ENCODE peak calls at places on chromosomes 6 and 20, in six cellular contexts. H, A, T, R, K and F are unnamed samples.

GRCh38 chr6:37916675-37917074 is 97.1 kb downstream of the ZFAND3 start:
- DNase-seq in A (no peak), K (no peak), T (no peak), R (no peak), H (no peak), F (no peak)

GRCh38 chr6:143583542-143584330 is 72.2 kb upstream of the FUCA2 start:
- DNase-seq in T (no peak), R (no peak), H (peak), A (no peak), K (peak), F (no peak)

GRCh38 chr6:123415844-123416468 is 220.8 kb downstream of the TRDN start:
- DNase-seq in R (peak), A (peak), T (peak), H (peak), K (peak), F (peak)

GRCh38 chr6:32692019-32692418 is 25.6 kb upstream of the HLA-DQB1 start:
- DNase-seq in T (peak), R (no peak), K (no peak), H (no peak), A (no peak), F (peak)

GRCh38 chr6:47464052-47464451 is 13.5 kb upstream of the CD2AP start:
- DNase-seq in T (no peak), H (no peak), A (no peak), R (no peak), K (no peak), F (no peak)

GRCh38 chr6:2196079-2196679 is 49.2 kb downstream of the GMDS start:
- DNase-seq in H (peak), A (peak), R (no peak), K (peak), T (peak), F (no peak)

GRCh38 chr20:25437153-25437581 is 29.7 kb downstream of the GINS1 start:
- DNase-seq in K (no peak), R (peak), H (peak), A (no peak), T (peak), F (no peak)

GRCh38 chr6:24858154-24858801 is 59.6 kb upstream of the ARMH2 start:
- DNase-seq in R (no peak), T (no peak), K (peak), H (no peak), A (no peak), F (no peak)

GRCh38 chr20:61299613-61300012 is 47.6 kb downstream of the CDH4 start:
- DNase-seq in H (no peak), R (no peak), T (no peak), A (no peak), K (no peak), F (no peak)

GRCh38 chr6:144297498-144298166 is 12.5 kb downstream of the UTRN start:
- DNase-seq in A (no peak), R (no peak), H (no peak), T (no peak), K (no peak), F (no peak)

GRCh38 chr6:99905209-99906106 is 88.6 kb downstream of the MCHR2 start:
- DNase-seq in H (peak), R (no peak), K (peak), A (peak), T (peak), F (no peak)

GRCh38 chr6:100482698-100483097 is 18.0 kb upstream of the SIM1 start:
- DNase-seq in A (no peak), R (no peak), H (no peak), T (no peak), K (no peak), F (no peak)

GRCh38 chr6:107698146-107698545 is 126.0 kb downstream of the SCML4 start:
- DNase-seq in A (no peak), T (no peak), K (peak), R (no peak), H (peak), F (peak)

GRCh38 chr20:2742431-2742830 is 49.9 kb downstream of the EBF4 start:
- DNase-seq in A (no peak), K (no peak), R (no peak), T (no peak), H (no peak), F (no peak)

GRCh38 chr20:2745060-2745910 is 52.7 kb downstream of the EBF4 start:
- DNase-seq in T (no peak), R (no peak), H (no peak), A (no peak), K (no peak), F (no peak)

GRCh38 chr20:2741463-2741862 is 48.9 kb downstream of the EBF4 start:
- DNase-seq in A (no peak), H (no peak), T (no peak), R (no peak), K (no peak), F (no peak)

GRCh38 chr20:2741881-2742280 is 49.3 kb downstream of the EBF4 start:
- DNase-seq in H (no peak), R (no peak), K (no peak), A (no peak), T (no peak), F (no peak)

GRCh38 chr20:2742934-2743559 is 50.5 kb downstream of the EBF4 start:
- DNase-seq in H (peak), T (peak), A (peak), K (peak), R (peak), F (peak)
- H2AK5ac ChIP-seq in H (no peak), T (no peak), A (no peak), K (no peak), R (no peak), F (no peak)

DNA sequence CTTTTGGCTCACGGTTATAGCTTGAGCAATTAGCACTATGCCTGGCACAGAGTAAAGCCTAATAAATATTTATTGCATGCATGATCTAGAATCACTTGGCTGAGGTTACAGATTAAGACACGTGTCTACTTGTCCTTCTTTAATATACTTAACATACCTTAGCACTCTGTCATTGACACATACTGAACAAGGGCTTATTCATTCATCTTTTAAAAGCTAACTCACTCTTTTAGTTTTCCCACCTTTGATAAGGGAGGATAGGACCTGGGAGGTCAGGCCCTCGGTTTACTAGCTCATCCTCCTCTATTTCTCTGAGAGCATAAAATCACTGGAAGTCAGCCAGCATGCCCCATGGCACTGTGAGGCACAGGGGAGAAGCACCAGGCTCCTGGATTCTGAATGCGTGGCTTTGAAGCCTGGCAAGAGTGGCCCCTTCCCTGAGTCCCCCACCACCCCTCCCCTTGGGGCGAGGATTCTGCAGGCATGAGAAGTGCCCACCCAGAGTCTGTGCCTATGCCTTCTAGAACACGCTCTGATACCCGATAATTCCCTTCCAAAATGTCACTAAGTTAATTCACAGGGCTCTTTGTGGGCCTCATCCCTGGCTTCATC is 11.2 kb downstream of the ZCCHC3 start:
- DNase-seq in T (no peak), A (no peak), R (no peak), K (no peak), H (no peak), F (no peak)
- H2AK5ac ChIP-seq in T (no peak), A (no peak), R (no peak), K (peak), H (peak), F (no peak)

GRCh38 chr6:30763155-30763617 is 18.8 kb upstream of the IER3 start:
- DNase-seq in A (peak), T (no peak), R (no peak), H (no peak), K (no peak), F (no peak)
- H2AK5ac ChIP-seq in A (no peak), T (no peak), R (no peak), H (peak), K (peak), F (no peak)

GRCh38 chr6:79468116-79468515 is 69.1 kb downstream of the LCA5 start:
- DNase-seq in T (no peak), R (no peak), K (peak), A (peak), H (peak), F (no peak)
- H2AK5ac ChIP-seq in T (no peak), R (no peak), K (no peak), A (no peak), H (no peak), F (no peak)